ENCODE peak calls at places on chromosomes 4 and X, in six cellular contexts. U is IMR-90; D is left ventricle myocardium superior; A is effector CD4-positive, alpha-beta T cell; L is activated T-cell treated with anti-CD3 and anti-CD28 coated beads, Interleukin-2, amount 50 U/mL, for 72 hours; K is MM.1S. B is an unnamed sample.

GRCh38 chr4:124055896-124056295 is 656.6 kb downstream of the ANKRD50 start:
- DNase-seq in U (peak), D (no peak), A (no peak), L (no peak), K (no peak), B (no peak)

GRCh38 chrX:38959736-38960534 is 158.7 kb downstream of the MID1IP1 start:
- DNase-seq in U (no peak), D (no peak), A (no peak), L (no peak), K (no peak), B (no peak)

GRCh38 chrX:12488220-12488619 is 303.0 kb upstream of the PRPS2 start:
- DNase-seq in U (no peak), D (no peak), A (no peak), L (no peak), K (no peak), B (no peak)

GRCh38 chrX:103734125-103734760 is 23.5 kb downstream of the TMEM31 start:
- DNase-seq in U (peak), D (no peak), A (no peak), L (peak), K (peak), B (no peak)

GRCh38 chrX:34879361-34879760 is 63.2 kb upstream of the FAM47B start:
- DNase-seq in U (peak), D (no peak), A (no peak), L (no peak), K (no peak), B (no peak)

GRCh38 chrX:73922856-73923429 is 359.9 kb downstream of the CHIC1 start:
- DNase-seq in U (peak), D (no peak), A (no peak), L (no peak), K (no peak), B (no peak)

GRCh38 chrX:31854716-31855115 is 782.9 kb upstream of the FTHL17 start:
- DNase-seq in U (no peak), D (no peak), A (no peak), L (no peak), K (no peak), B (no peak)

GRCh38 chr4:180953572-180953971 is 1289.6 kb upstream of the TENM3 start:
- DNase-seq in U (peak), D (no peak), A (no peak), L (no peak), K (no peak), B (no peak)

GRCh38 chr4:72505314-72505744 is 63.7 kb downstream of the ADAMTS3 start:
- DNase-seq in U (peak), D (no peak), A (no peak), L (no peak), K (peak), B (no peak)

GRCh38 chr4:123121241-123121907 is 199.0 kb upstream of the NUDT6 start:
- DNase-seq in U (peak), D (no peak), A (no peak), L (no peak), K (no peak), B (no peak)

GRCh38 chr4:6953751-6954380 is 44.2 kb downstream of the TBC1D14 start:
- DNase-seq in U (peak), D (peak), A (no peak), L (no peak), K (no peak), B (peak)

GRCh38 chr4:33543941-33544450 is 2700.3 kb downstream of the ARAP2 start:
- DNase-seq in U (no peak), D (no peak), A (no peak), L (no peak), K (no peak), B (no peak)

GRCh38 chrX:112066813-112067212 is 15.8 kb downstream of the TRPC5 start:
- DNase-seq in U (no peak), D (no peak), A (no peak), L (no peak), K (no peak), B (no peak)

GRCh38 chr4:10003666-10004065 is 17.6 kb downstream of the SLC2A9 start:
- DNase-seq in U (no peak), D (no peak), A (no peak), L (peak), K (no peak), B (no peak)

GRCh38 chr4:135497563-135498152 is 1296.1 kb upstream of the PABPC4L start:
- DNase-seq in U (no peak), D (no peak), A (no peak), L (no peak), K (peak), B (no peak)

GRCh38 chrX:20274121-20274520 is 7.4 kb upstream of the RPS6KA3 start:
- DNase-seq in U (no peak), D (no peak), A (no peak), L (no peak), K (no peak), B (no peak)

GRCh38 chr4:141646969-141647368 is 10.6 kb downstream of the IL15 start:
- DNase-seq in U (peak), D (no peak), A (no peak), L (no peak), K (no peak), B (no peak)

GRCh38 chr4:184416913-184417734 is 57.2 kb downstream of the IRF2 start:
- DNase-seq in U (peak), D (no peak), A (no peak), L (peak), K (peak), B (no peak)

GRCh38 chr4:149801416-149801815 is 14.2 kb downstream of the IQCM start:
- DNase-seq in U (no peak), D (no peak), A (no peak), L (no peak), K (no peak), B (no peak)

GRCh38 chrX:150515801-150516200 is 52.6 kb upstream of the MTM1 start:
- DNase-seq in U (no peak), D (no peak), A (no peak), L (no peak), K (no peak), B (no peak)

GRCh38 chr4:46387956-46388355 is 2.0 kb downstream of the GABRA2 start:
- DNase-seq in U (no peak), D (no peak), A (no peak), L (no peak), K (no peak), B (no peak)

GRCh38 chr4:105453550-105454201 is 20.2 kb downstream of the PPA2 start:
- DNase-seq in U (no peak), D (no peak), A (no peak), L (peak), K (no peak), B (no peak)

GRCh38 chr4:87274327-87274726 is 48.4 kb downstream of the HSD17B13 start:
- DNase-seq in U (no peak), D (no peak), A (no peak), L (no peak), K (no peak), B (no peak)

GRCh38 chrX:17403231-17403691 is 28.3 kb downstream of the NHS start:
- DNase-seq in U (no peak), D (no peak), A (no peak), L (no peak), K (no peak), B (no peak)

GRCh38 chrX:54238588-54238987 is 55.5 kb upstream of the FAM120C start:
- DNase-seq in U (no peak), D (no peak), A (no peak), L (no peak), K (no peak), B (no peak)

GRCh38 chr4:146029147-146029546 is 90.5 kb upstream of the ZNF827 start:
- DNase-seq in U (no peak), D (no peak), A (no peak), L (no peak), K (no peak), B (no peak)

GRCh38 chrX:19724409-19724808 is 163.0 kb downstream of the SH3KBP1 start:
- DNase-seq in U (no peak), D (no peak), A (no peak), L (no peak), K (no peak), B (no peak)

GRCh38 chr4:86971355-86971683 is 36.5 kb downstream of the AFF1 start:
- DNase-seq in U (no peak), D (no peak), A (no peak), L (no peak), K (no peak), B (no peak)

GRCh38 chrX:123736333-123736921 is 3.6 kb upstream of the THOC2 start:
- DNase-seq in U (peak), D (no peak), A (no peak), L (no peak), K (no peak), B (no peak)

GRCh38 chr4:84503495-84504437 is 4.7 kb upstream of the NKX6-1 start:
- DNase-seq in U (peak), D (no peak), A (no peak), L (peak), K (peak), B (no peak)

GRCh38 chr4:89913623-89914022 is 19.0 kb downstream of the MMRN1 start:
- DNase-seq in U (no peak), D (no peak), A (no peak), L (no peak), K (no peak), B (no peak)

GRCh38 chrX:137171626-137172025 is 137.8 kb upstream of the GPR101 start:
- DNase-seq in U (no peak), D (no peak), A (no peak), L (no peak), K (no peak), B (no peak)

GRCh38 chrX:106897259-106897658 is 5.9 kb downstream of the RIPPLY1 start:
- DNase-seq in U (peak), D (no peak), A (no peak), L (no peak), K (no peak), B (no peak)

GRCh38 chr4:11589676-11590075 is 161.0 kb upstream of the HS3ST1 start:
- DNase-seq in U (peak), D (no peak), A (no peak), L (no peak), K (no peak), B (no peak)

GRCh38 chr4:107988763-107989035 is 990 bp upstream of the HADH start:
- DNase-seq in U (no peak), D (peak), A (no peak), L (no peak), K (no peak), B (peak)

GRCh38 chr4:69098470-69098869 is 2.2 kb downstream of the UGT2B7 start:
- DNase-seq in U (no peak), D (no peak), A (no peak), L (no peak), K (no peak), B (no peak)

GRCh38 chr4:127856485-127857447 is 23.9 kb upstream of the PLK4 start:
- DNase-seq in U (peak), D (no peak), A (no peak), L (no peak), K (no peak), B (no peak)

GRCh38 chrX:39984191-39984956 is 113.4 kb downstream of the BCOR start:
- DNase-seq in U (peak), D (no peak), A (no peak), L (no peak), K (no peak), B (peak)

GRCh38 chrX:150227873-150228272 is 135.2 kb upstream of the MAMLD1 start:
- DNase-seq in U (no peak), D (no peak), A (no peak), L (no peak), K (no peak), B (peak)

GRCh38 chrX:47231167-47231566 is 1.6 kb upstream of the USP11 start:
- DNase-seq in U (no peak), D (no peak), A (no peak), L (no peak), K (no peak), B (no peak)

B was measured in colonic mucosa.